ENCODE peak calls at places on chromosomes 11 and 22, in six cellular contexts. W is H1, H is AG04449, O is GM23338, U is right lobe of liver, K is GM12865. C is an unnamed sample.

GRCh38 chr22:24437820-24438328 is 10.5 kb downstream of the ADORA2A start:
- DNase-seq in U (no peak), K (peak), O (no peak), H (no peak), W (no peak), C (peak)

GRCh38 chr22:23751441-23751996 is 607 bp upstream of the ZNF70 start:
- DNase-seq in K (no peak), U (no peak), W (no peak), H (no peak), O (peak), C (no peak)

GRCh38 chr22:43796567-43796966 is 15.5 kb downstream of the EFCAB6 start:
- DNase-seq in W (no peak), U (no peak), O (peak), K (no peak), H (peak), C (no peak)

GRCh38 chr11:96948066-96948465 is 558.3 kb downstream of the JRKL start:
- DNase-seq in U (no peak), H (no peak), W (no peak), O (no peak), K (no peak), C (no peak)

GRCh38 chr11:64643927-64644326 is 52.9 kb downstream of the SLC22A12 start:
- DNase-seq in U (no peak), H (no peak), W (no peak), O (no peak), K (no peak), C (no peak)

GRCh38 chr11:10414659-10415058 is 40.4 kb upstream of the AMPD3 start:
- DNase-seq in K (peak), H (no peak), U (peak), W (no peak), O (peak), C (peak)

GRCh38 chr22:44755000-44755399 is 2.6 kb downstream of the ARHGAP8 start:
- DNase-seq in O (no peak), H (no peak), U (no peak), W (no peak), K (no peak), C (no peak)

GRCh38 chr22:21860640-21861039 is 6.8 kb downstream of the MAPK1 start:
- DNase-seq in H (no peak), K (no peak), W (no peak), O (no peak), U (no peak), C (no peak)

GRCh38 chr11:65290448-65291165 is 24.1 kb upstream of the CDC42EP2 start:
- DNase-seq in W (no peak), H (peak), O (no peak), K (peak), U (peak), C (no peak)

GRCh38 chr11:121249039-121249663 is 43.4 kb upstream of the SC5D start:
- DNase-seq in O (peak), K (peak), U (no peak), W (no peak), H (no peak), C (peak)

GRCh38 chr11:111408789-111409727 is 30.0 kb upstream of the POU2AF1 start:
- DNase-seq in K (peak), U (no peak), H (no peak), O (no peak), W (no peak), C (no peak)

GRCh38 chr22:46547883-46548244 is 10.4 kb upstream of the CELSR1 start:
- DNase-seq in W (no peak), U (peak), O (no peak), H (peak), K (no peak), C (no peak)

GRCh38 chr22:30523646-30524489 is 18.4 kb upstream of the SEC14L4 start:
- DNase-seq in K (no peak), O (no peak), W (no peak), H (no peak), U (no peak), C (no peak)

GRCh38 chr11:72641900-72642814 is 32.1 kb downstream of the PDE2A start:
- DNase-seq in K (no peak), U (peak), H (no peak), W (peak), O (peak), C (no peak)

GRCh38 chr11:133906241-133906640 is 50.5 kb downstream of the IGSF9B start:
- DNase-seq in W (no peak), O (no peak), K (no peak), H (no peak), U (peak), C (no peak)

GRCh38 chr22:50298266-50298637 is 9.2 kb downstream of the PLXNB2 start:
- DNase-seq in W (no peak), H (no peak), O (no peak), U (no peak), K (no peak), C (no peak)

GRCh38 chr11:22078063-22078462 is 114.8 kb upstream of the ANO5 start:
- DNase-seq in U (no peak), K (no peak), O (no peak), H (no peak), W (no peak), C (no peak)

DNA sequence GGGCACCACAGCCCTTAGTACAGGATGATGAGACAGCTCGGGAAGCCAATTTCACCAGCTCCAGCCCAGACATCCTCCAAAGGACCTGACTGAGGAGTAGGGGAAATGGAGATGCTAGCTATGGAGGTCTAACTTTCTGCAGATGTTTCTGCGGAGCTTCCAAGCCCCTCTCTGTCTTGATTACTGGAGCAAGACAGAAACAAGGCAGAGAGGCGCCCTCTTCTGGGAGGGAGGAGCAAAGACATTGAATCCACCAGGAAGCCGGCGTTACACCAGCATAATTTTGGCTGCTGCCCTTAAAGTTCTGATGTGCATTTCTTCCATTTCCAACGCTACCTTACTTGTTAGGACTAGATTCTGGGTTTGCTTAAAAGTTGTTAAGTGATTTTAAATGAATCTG is 107.3 kb upstream of the HSD17B12 start:
- DNase-seq in U (no peak), K (peak), H (no peak), W (peak), O (peak), C (peak)
- H3K4me3 ChIP-seq in U (no peak), K (no peak), H (no peak), W (no peak), O (peak), C (no peak)

GRCh38 chr11:118892964-118893363 is 9.3 kb downstream of the CXCR5 start:
- DNase-seq in K (no peak), H (no peak), W (no peak), U (no peak), O (no peak), C (no peak)

GRCh38 chr11:118892515-118892914 is 8.8 kb downstream of the CXCR5 start:
- DNase-seq in O (no peak), W (no peak), U (no peak), H (no peak), K (peak), C (peak)

GRCh38 chr11:118895093-118896039 is 11.7 kb downstream of the CXCR5 start:
- DNase-seq in U (peak), W (no peak), H (no peak), K (peak), O (peak), C (peak)

GRCh38 chr11:118894192-118894591 is 10.5 kb downstream of the CXCR5 start:
- DNase-seq in O (no peak), W (no peak), H (no peak), K (no peak), U (peak), C (no peak)

GRCh38 chr11:118893662-118894061 is 10.0 kb downstream of the CXCR5 start:
- DNase-seq in K (no peak), W (no peak), H (no peak), O (no peak), U (no peak), C (no peak)
- H3K4me3 ChIP-seq in K (no peak), W (no peak), H (no peak), O (no peak), U (no peak), C (no peak)

DNA sequence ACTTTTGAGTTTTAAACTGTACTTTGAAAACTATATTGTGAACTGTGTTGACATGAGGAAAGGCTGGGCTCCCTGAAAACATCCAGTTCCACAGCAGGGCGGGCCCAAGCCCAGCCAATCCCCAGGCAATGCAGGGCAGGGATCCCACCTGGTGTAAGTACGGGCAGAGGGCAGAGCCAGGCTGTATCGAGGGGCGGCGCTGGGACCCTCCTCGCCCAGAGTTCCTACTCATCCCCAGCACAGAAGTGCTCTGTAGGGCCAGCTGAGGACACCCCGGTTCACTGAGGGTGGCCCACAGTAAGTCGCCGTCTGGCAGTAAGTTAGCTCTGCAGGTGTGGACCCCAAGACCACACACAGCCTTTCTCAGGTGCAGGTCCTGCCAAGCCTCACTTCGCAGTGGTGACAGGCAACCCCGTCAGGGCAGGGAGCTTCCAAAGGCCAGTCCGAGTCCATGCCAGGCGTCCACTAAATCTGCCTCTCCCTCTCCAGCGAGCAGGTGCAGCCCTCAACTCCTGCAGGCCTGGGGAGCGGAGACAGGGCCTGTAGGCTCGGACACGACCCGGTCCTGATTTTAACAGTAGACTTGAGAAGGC is 6.4 kb downstream of the RASSF7 start:
- DNase-seq in U (peak), H (no peak), K (no peak), O (no peak), W (no peak), C (no peak)
- H3K4me3 ChIP-seq in U (no peak), H (peak), K (peak), O (peak), W (peak), C (peak)

GRCh38 chr22:42300286-42301071 is 30.0 kb upstream of the TCF20 start:
- DNase-seq in W (no peak), U (no peak), H (no peak), O (no peak), K (peak), C (peak)
- H3K4me3 ChIP-seq in W (no peak), U (no peak), H (no peak), O (peak), K (peak), C (peak)

DNA sequence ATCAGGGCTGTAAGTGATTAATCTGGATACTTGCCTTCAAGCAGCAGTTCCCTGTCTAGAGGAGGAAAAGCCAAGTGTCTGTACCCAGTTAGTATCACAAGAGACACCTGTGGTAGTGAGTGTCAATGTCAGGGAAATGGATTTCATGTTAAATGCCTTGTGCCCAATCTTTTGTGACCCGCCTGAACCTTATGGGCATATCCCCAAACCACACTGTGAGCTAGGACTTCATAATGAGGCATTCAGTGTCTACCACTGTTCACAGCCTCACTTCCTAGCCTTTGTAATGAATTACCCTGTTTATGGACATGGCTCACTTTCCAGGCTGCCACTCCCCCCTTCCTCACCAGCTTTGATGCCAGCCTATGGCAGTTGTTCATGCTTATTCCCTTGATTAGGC is 125.1 kb downstream of the TRIM44 start:
- DNase-seq in O (no peak), W (no peak), U (no peak), K (no peak), H (no peak), C (no peak)
- H3K4me3 ChIP-seq in O (no peak), W (no peak), U (no peak), K (no peak), H (no peak), C (no peak)

GRCh38 chr22:19756288-19757128 is 4.1 kb upstream of the TBX1 start:
- DNase-seq in K (peak), H (no peak), O (peak), W (peak), U (peak), C (peak)
- H3K4me3 ChIP-seq in K (no peak), H (no peak), O (peak), W (no peak), U (peak), C (peak)

DNA sequence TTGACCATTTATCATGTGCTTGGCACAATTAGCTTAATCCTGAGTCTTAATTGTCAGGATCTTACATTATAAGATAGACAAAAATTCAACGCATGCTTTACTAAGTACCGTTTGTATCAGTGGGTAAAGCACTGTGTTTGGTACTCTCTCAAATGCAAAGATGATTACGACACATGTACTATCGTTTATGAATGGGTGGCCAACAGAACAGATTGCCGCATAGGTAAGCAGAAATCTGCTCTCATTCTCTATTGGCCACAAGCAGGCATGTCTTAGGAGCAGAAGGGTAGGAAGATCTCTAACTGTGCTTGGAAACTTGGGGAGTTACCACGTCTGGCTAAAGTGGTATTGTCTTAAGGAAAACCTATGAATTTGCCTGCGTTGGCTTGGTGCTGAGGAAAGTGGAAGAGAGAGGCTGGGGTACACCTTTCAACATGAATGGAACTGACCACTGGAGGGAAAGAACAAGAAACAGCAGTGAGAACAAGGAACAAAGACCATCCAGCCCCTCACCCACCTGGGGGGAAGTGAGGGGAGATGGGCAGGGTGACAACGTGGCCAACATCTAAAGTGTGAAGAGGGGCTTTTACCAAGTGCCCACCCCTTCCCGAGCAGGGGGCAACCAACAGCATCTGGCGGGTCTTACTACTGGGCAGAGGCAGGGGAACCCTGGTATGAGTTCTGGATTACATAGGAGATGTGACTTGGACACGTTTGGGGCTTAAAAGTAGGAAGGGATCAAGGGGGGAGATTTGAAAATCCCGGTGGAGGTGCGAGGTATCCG is 1.0 kb upstream of the TUBA8 start:
- DNase-seq in K (peak), H (no peak), O (no peak), U (no peak), W (no peak), C (no peak)
- H3K4me3 ChIP-seq in K (peak), H (no peak), O (peak), U (peak), W (peak), C (no peak)

GRCh38 chr11:122976734-122977454 is 4.7 kb downstream of the BSX start:
- DNase-seq in O (peak), W (peak), K (no peak), U (no peak), H (no peak), C (no peak)
- H3K4me3 ChIP-seq in O (peak), W (peak), K (no peak), U (no peak), H (no peak), C (no peak)

GRCh38 chr22:28000361-28000760 is 81.3 kb upstream of the PITPNB start:
- DNase-seq in W (no peak), K (no peak), H (no peak), O (no peak), U (peak), C (no peak)
- H3K4me3 ChIP-seq in W (no peak), K (no peak), H (no peak), O (no peak), U (no peak), C (no peak)

C was measured in Jurkat, Clone E6-1.